ENCODE peak calls at places on chromosomes 4 and X, in four cellular contexts. U is spleen, Z is prostate gland, H is endothelial cell of umbilical vein. S is an unnamed sample.

GRCh38 chrX:1178580-1179057 is 33.8 kb downstream of the CRLF2 start:
- DNase-seq in U (peak), Z (no peak), H (no peak), S (no peak)

GRCh38 chrX:43225626-43226328 is 430.3 kb upstream of the MAOA start:
- DNase-seq in U (no peak), Z (no peak), H (no peak), S (no peak)

GRCh38 chr4:125244848-125245450 is 69.8 kb upstream of the FAT4 start:
- DNase-seq in U (no peak), Z (no peak), H (peak), S (no peak)

GRCh38 chr4:109648266-109648996 is 54.8 kb downstream of the CASP6 start:
- DNase-seq in U (no peak), Z (no peak), H (peak), S (no peak)

GRCh38 chr4:83109480-83110221 is 4.9 kb downstream of the PLAC8 start:
- DNase-seq in U (peak), Z (peak), H (peak), S (peak)

GRCh38 chrX:8272846-8273245 is 101.8 kb upstream of the VCX2 start:
- DNase-seq in U (no peak), Z (no peak), H (no peak), S (no peak)

GRCh38 chr4:98482847-98483806 is 175.3 kb downstream of the TSPAN5 start:
- DNase-seq in U (no peak), Z (no peak), H (peak), S (no peak)

GRCh38 chr4:78845469-78845868 is 69.3 kb downstream of the BMP2K start:
- DNase-seq in U (no peak), Z (no peak), H (no peak), S (no peak)

GRCh38 chrX:26008691-26009090 is 129.5 kb upstream of the MAGEB18 start:
- DNase-seq in U (no peak), Z (no peak), H (no peak), S (no peak)

GRCh38 chrX:56314334-56314733 is 82.2 kb downstream of the KLF8 start:
- DNase-seq in U (no peak), Z (no peak), H (no peak), S (no peak)

GRCh38 chr4:6335040-6335590 is 65.5 kb downstream of the WFS1 start:
- DNase-seq in U (no peak), Z (no peak), H (no peak), S (no peak)

GRCh38 chrX:3219231-3219630 is 127.2 kb downstream of the MXRA5 start:
- DNase-seq in U (no peak), Z (no peak), H (no peak), S (no peak)

GRCh38 chr4:121164291-121164690 is at the start of gene TNIP3:
- DNase-seq in U (no peak), Z (no peak), H (peak), S (no peak)

GRCh38 chr4:10354746-10355145 is 102.5 kb downstream of the ZNF518B start:
- DNase-seq in U (no peak), Z (no peak), H (no peak), S (no peak)

GRCh38 chr4:8738471-8738931 is 133.1 kb downstream of the HMX1 start:
- DNase-seq in U (peak), Z (peak), H (no peak), S (peak)

GRCh38 chrX:11893933-11894710 is 136.1 kb downstream of the MSL3 start:
- DNase-seq in U (no peak), Z (no peak), H (no peak), S (no peak)

GRCh38 chrX:112636288-112636687 is 43.5 kb downstream of the LHFPL1 start:
- DNase-seq in U (no peak), Z (no peak), H (no peak), S (no peak)

GRCh38 chr4:9880411-9881197 is 99.2 kb downstream of the DRD5 start:
- DNase-seq in U (peak), Z (no peak), H (no peak), S (no peak)

GRCh38 chrX:106726485-106727437 is at the start of gene RNF128:
- DNase-seq in U (peak), Z (peak), H (no peak), S (no peak)

GRCh38 chr4:173748353-173748752 is 218.3 kb upstream of the HAND2 start:
- DNase-seq in U (no peak), Z (no peak), H (no peak), S (no peak)

GRCh38 chr4:82865592-82865991 is 25.4 kb downstream of the SEC31A start:
- DNase-seq in U (no peak), Z (no peak), H (peak), S (no peak)

GRCh38 chr4:71344067-71344466 is 5.2 kb downstream of the SLC4A4 start:
- DNase-seq in U (no peak), Z (no peak), H (no peak), S (no peak)

GRCh38 chrX:70755850-70756249 is 152.7 kb downstream of the TEX11 start:
- DNase-seq in U (peak), Z (no peak), H (no peak), S (no peak)

GRCh38 chr4:18366762-18367358 is 345.3 kb upstream of the LCORL start:
- DNase-seq in U (no peak), Z (no peak), H (peak), S (no peak)

GRCh38 chr4:109233585-109233984 is 68.9 kb downstream of the COL25A1 start:
- DNase-seq in U (no peak), Z (no peak), H (no peak), S (no peak)

GRCh38 chrX:2413969-2414368 is 86.8 kb downstream of the DHRSX start:
- DNase-seq in U (no peak), Z (no peak), H (no peak), S (no peak)

GRCh38 chr4:16865897-16866283 is 32.6 kb downstream of the LDB2 start:
- DNase-seq in U (no peak), Z (no peak), H (peak), S (no peak)

GRCh38 chrX:15350329-15350996 is 15.1 kb upstream of the PIGA start:
- DNase-seq in U (no peak), Z (no peak), H (no peak), S (no peak)

GRCh38 chrX:24148535-24149345 is 789 bp upstream of the ZFX start:
- DNase-seq in U (no peak), Z (no peak), H (peak), S (peak)

GRCh38 chrX:10722804-10723364 is 102.5 kb upstream of the MID1 start:
- DNase-seq in U (no peak), Z (peak), H (peak), S (peak)

GRCh38 chrX:151488677-151489076 is 74.8 kb upstream of the PASD1 start:
- DNase-seq in U (no peak), Z (no peak), H (no peak), S (no peak)

GRCh38 chr4:52199574-52200338 is 148.7 kb downstream of the SPATA18 start:
- DNase-seq in U (no peak), Z (no peak), H (no peak), S (no peak)

GRCh38 chr4:163901305-163901704 is 406.8 kb downstream of the TMA16 start:
- DNase-seq in U (no peak), Z (no peak), H (no peak), S (no peak)

GRCh38 chrX:94058728-94059382 is 384.8 kb downstream of the FAM133A start:
- DNase-seq in U (no peak), Z (peak), H (no peak), S (no peak)

DNA sequence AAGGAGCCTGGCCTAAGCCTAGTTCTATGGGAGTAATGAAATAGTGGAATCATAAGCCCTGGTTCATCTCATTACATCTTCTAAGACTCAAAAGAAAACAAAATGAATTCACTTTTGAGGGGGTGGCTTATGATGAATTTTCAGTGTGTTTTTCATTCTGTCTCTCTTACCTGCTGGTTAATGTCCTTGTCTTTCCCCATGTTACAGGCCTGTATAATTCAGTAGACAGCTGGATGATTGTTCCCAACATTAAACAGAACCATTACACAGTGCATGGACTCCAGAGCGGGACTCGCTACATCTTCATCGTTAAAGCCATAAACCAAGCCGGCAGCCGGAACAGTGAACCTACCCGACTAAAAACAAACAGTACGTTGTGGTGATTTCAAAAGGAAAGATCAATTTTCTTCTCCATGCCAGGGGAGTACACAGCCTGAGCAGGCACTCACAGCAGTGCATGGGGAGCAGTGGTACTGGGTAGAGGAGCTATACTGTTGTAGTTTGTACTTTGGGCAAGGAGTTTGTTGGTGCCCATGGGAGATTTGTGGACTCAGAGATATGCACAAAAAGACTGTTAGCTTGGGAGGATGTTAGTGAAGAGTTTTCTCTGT is 57.9 kb downstream of the TEX13B start:
- DNase-seq in U (no peak), Z (no peak), H (no peak), S (no peak)
- TF ChIP-seq CTCF in U (no peak), Z (no peak), H (no peak), S (no peak)

GRCh38 chr4:124203613-124204284 is 508.8 kb downstream of the ANKRD50 start:
- DNase-seq in U (no peak), Z (no peak), H (peak), S (no peak)
- TF ChIP-seq POLR2AphosphoS5 in U (no peak), Z (no peak), H (no peak), S (peak)

GRCh38 chr4:19969492-19969891 is 282.2 kb upstream of the SLIT2 start:
- DNase-seq in U (no peak), Z (no peak), H (no peak), S (no peak)
- TF ChIP-seq CTCF in U (no peak), Z (no peak), H (peak), S (no peak)

DNA sequence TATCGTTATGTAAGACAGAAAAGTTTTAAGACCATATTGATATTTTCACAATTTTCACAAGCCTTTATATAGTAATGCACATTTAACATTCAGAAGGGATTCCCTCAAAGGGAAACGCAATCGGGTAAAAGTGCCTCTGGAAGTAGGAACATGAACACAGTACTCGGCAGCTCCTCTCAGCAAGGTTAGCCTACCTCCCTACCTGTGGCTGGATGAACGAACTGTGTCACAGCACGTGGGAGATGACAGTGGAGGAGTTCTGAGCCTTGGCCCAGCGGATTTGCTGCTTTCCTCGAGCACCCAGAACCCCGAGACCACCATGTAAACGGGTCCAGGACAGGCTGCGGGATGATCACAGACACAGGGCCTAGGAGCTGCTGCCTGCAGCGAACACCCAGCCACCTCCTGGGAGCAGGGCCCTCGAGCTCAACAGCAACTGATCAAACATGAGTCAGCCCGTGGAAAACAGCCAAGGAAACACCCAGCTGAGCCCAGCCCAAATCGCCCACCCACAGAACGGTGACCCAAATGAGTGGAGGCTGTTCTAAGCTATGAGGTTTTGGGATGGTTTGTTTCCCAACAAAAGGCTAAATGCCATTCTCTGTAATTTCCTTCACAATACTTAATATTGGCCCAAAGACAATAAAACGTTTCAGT is 30.4 kb downstream of the FAT1 start:
- DNase-seq in U (no peak), Z (no peak), H (no peak), S (peak)
- TF ChIP-seq POLR2AphosphoS5 in U (no peak), Z (no peak), H (no peak), S (no peak)